ENCODE peak calls at places on chromosomes 5 and 9, in six cellular contexts. Q, C, K, I, D and L are unnamed samples.
A peak's percentile ranks its signal among the peaks of the same experiment; 100 is the strongest.

GRCh38 chr9:95343725-95344287 is 26.3 kb upstream of the FANCC start:
- ATAC-seq in K (no peak), I (no peak), C (no peak), D (no peak), Q (no peak), L (no peak)

GRCh38 chr9:109471994-109472393 is 26.1 kb downstream of the PTPN3 start:
- ATAC-seq in I (no peak), K (no peak), C (no peak), D (no peak), Q (no peak), L (no peak)

GRCh38 chr5:143561248-143561647 is 157.8 kb upstream of the NR3C1 start:
- ATAC-seq in I (no peak), D (no peak), K (no peak), Q (peak; percentile 57), C (peak; percentile 13), L (no peak)

GRCh38 chr5:72634444-72634843 is 127.2 kb upstream of the ZNF366 start:
- ATAC-seq in K (no peak), D (peak; percentile 31), I (no peak), Q (no peak), C (no peak), L (no peak)

GRCh38 chr5:54159837-54160215 is 150.5 kb downstream of the ARL15 start:
- ATAC-seq in Q (no peak), C (no peak), D (peak; percentile 40), K (no peak), I (no peak), L (no peak)

GRCh38 chr9:118809160-118809625 is 560.0 kb downstream of the BRINP1 start:
- ATAC-seq in K (no peak), C (no peak), D (no peak), Q (no peak), I (no peak), L (no peak)

GRCh38 chr5:66981705-66982387 is 214.8 kb downstream of the CD180 start:
- ATAC-seq in K (no peak), Q (no peak), I (no peak), D (no peak), C (peak; percentile 12), L (no peak)

GRCh38 chr5:173680660-173681242 is 64.3 kb upstream of the BOD1 start:
- ATAC-seq in K (no peak), Q (peak; percentile 79), D (no peak), I (no peak), C (no peak), L (no peak)

GRCh38 chr9:84177397-84177796 is 163.2 kb downstream of the SLC28A3 start:
- ATAC-seq in I (no peak), D (no peak), K (no peak), C (no peak), Q (no peak), L (no peak)

GRCh38 chr5:3324421-3325101 is 271.1 kb upstream of the IRX1 start:
- ATAC-seq in K (no peak), D (no peak), C (no peak), Q (no peak), I (no peak), L (no peak)

GRCh38 chr5:54022156-54022685 is 288.2 kb downstream of the ARL15 start:
- ATAC-seq in I (no peak), C (no peak), D (no peak), K (no peak), Q (no peak), L (no peak)

GRCh38 chr9:36127652-36128244 is 8.8 kb upstream of the GLIPR2 start:
- ATAC-seq in I (no peak), C (peak; percentile 73), Q (no peak), K (no peak), D (no peak), L (no peak)

GRCh38 chr5:135214897-135215616 is 181.0 kb upstream of the PITX1 start:
- ATAC-seq in K (no peak), Q (no peak), I (peak; percentile 25), D (peak; percentile 59), C (peak; percentile 52), L (peak; percentile 31)

GRCh38 chr5:54703091-54703490 is 185.5 kb downstream of the SNX18 start:
- ATAC-seq in K (no peak), D (peak; percentile 66), Q (peak; percentile 40), I (peak; percentile 36), C (peak; percentile 73), L (peak; percentile 67)

GRCh38 chr9:94490465-94490864 is 64.4 kb upstream of the PCAT7 start:
- ATAC-seq in Q (no peak), C (no peak), K (no peak), I (no peak), D (no peak), L (no peak)

GRCh38 chr5:88758584-88758983 is 124.4 kb downstream of the MEF2C start:
- ATAC-seq in Q (no peak), K (no peak), C (no peak), I (no peak), D (no peak), L (no peak)

GRCh38 chr9:86669442-86669841 is 277.9 kb downstream of the GAS1 start:
- ATAC-seq in Q (no peak), C (no peak), I (no peak), K (no peak), D (no peak), L (peak; percentile 69)

DNA sequence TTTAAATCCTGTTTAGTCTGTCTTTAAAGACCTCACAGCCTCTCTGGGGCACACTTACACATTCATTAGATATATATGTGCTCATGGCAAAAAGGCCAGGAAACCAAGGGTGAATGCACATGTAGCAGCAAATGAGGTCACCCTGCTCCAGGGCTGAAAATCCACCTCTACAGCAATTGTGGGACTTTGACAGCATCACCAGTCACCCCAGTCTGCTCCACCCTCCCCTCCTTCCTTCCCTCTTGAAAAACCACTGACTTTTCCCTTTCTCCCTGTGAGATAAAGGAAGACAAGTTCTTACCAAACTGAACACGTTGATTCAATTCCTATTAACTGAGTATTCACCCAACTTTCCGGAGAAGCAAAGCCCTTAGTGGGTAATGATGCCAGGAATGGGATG is 15.2 kb upstream of the SH3RF2 start:
- ATAC-seq in D (no peak), Q (no peak), K (no peak), I (no peak), C (no peak), L (no peak)
- TF ChIP-seq CTCF in D (no peak), Q (no peak), K (no peak), I (no peak), C (no peak), L (no peak)

GRCh38 chr5:159101689-159102088 is 2.0 kb upstream of the EBF1 start:
- ATAC-seq in Q (no peak), I (no peak), D (no peak), C (no peak), K (no peak), L (no peak)

GRCh38 chr5:159098285-159099048 is 1.2 kb downstream of the EBF1 start:
- ATAC-seq in K (no peak), D (no peak), C (peak; percentile 1), I (no peak), Q (no peak), L (no peak)

GRCh38 chr5:159099049-159099760 is 511 bp downstream of the EBF1 start:
- ATAC-seq in Q (peak; percentile 29), D (peak; percentile 45), C (no peak), K (peak; percentile 13), I (peak; percentile 33), L (no peak)

GRCh38 chr5:159100928-159101646 is 1.4 kb upstream of the EBF1 start:
- ATAC-seq in D (no peak), C (peak; percentile 1), Q (no peak), K (no peak), I (peak; percentile 30), L (no peak)

DNA sequence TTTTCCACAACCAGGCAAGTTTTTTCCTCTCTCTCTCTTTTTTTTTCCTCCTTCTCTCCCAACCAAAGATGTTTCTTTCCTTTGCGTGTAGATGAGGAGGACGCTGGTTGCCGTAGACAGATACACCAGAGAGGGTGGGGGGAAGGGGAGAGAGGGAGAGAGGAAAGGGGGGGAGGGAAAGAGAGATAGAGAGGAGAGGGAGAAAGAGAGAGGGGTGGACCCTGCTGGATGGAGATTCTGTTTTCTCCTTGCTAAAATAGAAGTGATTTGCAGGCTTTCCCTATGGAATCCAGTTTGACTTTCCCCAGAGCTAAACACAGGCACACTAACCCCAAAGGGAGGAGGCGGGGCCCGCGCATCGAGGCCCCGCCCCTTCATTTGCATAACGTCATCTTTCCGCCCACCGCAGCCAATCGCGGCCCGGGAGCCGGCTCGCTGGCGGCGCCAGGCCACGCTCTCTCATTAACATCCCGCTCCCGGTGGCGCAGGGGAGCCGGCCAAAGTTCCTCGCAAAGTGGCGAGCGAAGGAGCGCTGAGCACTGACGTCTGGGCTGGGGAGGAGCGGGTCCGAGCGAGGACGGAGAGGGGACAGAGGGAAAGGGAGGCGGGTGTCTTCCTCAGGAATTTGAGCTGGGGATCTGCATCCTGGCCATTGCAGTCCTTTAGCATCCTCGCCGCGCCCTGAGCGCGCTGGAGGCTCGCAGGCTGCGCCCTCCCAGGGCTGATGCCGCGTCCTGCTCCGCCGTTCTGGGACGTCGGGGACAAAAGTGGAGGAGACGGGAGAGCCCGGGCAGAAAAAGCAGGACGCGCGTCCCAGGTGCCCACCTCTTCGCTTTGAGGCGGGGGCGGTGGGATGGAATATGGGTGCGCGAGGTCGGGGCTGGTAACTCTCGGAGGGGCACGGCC is 559 bp upstream of the EBF1 start:
- ATAC-seq in D (peak; percentile 96), C (peak; percentile 90), I (peak; percentile 88), K (peak; percentile 84), Q (peak; percentile 89), L (peak; percentile 89)
- TF ChIP-seq POLR2A in D (peak; percentile 27), C (peak; percentile 99), I (peak; percentile 77), K (no peak), Q (peak; percentile 84), L (peak; percentile 88)

GRCh38 chr5:160675988-160676387 is 176.0 kb downstream of the ATP10B start:
- ATAC-seq in D (no peak), Q (no peak), K (no peak), I (peak; percentile 38), C (no peak), L (no peak)
- TF ChIP-seq CTCF in D (no peak), Q (no peak), K (no peak), I (no peak), C (no peak), L (no peak)

GRCh38 chr9:114316605-114317230 is 6.2 kb upstream of the ORM1 start:
- ATAC-seq in C (no peak), I (no peak), K (no peak), Q (no peak), D (no peak), L (no peak)

GRCh38 chr9:114318416-114318815 is 4.5 kb upstream of the ORM1 start:
- ATAC-seq in I (no peak), C (no peak), K (no peak), Q (no peak), D (no peak), L (no peak)

GRCh38 chr9:114319147-114319546 is 3.8 kb upstream of the ORM1 start:
- ATAC-seq in C (no peak), Q (no peak), K (peak; percentile 42), I (no peak), D (no peak), L (no peak)

GRCh38 chr9:114315723-114316363 is 7.1 kb upstream of the ORM1 start:
- ATAC-seq in C (no peak), Q (no peak), D (no peak), I (no peak), K (no peak), L (no peak)

DNA sequence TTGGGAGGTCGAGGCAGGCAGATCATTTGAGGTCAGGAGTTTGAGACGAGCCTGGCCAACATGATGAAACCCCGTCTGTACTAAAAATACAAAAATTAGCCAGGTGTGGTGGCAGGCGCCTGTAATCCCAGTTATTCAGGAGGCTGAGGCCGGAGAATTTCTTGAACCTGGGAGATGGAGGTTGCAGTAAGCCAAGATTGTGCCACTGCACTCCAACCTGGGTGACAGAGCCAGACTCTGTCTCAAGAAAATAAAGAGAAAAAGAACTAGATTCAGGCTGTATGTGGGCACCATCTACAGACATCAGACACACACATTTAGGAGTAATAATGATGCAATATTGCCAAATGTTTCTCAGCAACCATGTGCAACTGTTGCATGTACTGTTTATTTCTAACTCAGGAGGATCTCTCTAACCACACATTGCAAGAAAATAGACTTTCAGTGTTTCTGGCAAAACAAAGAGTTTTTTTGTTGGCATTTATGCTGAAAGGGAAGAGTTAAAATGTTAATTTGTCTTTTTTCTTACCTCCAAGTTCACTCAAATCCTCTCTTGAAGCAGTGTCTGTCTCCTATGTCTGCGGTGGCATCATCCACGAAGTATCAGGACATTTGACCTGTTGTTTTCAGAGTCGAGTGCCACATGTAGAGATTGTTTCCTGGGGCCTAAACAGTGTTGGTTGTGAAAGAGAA is 5.1 kb upstream of the ORM1 start:
- ATAC-seq in D (peak; percentile 39), C (no peak), K (no peak), Q (no peak), I (no peak), L (no peak)
- TF ChIP-seq POLR2A in D (no peak), C (no peak), K (no peak), Q (no peak), I (no peak), L (no peak)